ENCODE peak calls at places on chromosomes 13 and 19, in seven cellular contexts. Q, E, W, N, R, D and Y are unnamed samples.

GRCh38 chr19:18612772-18613588 is at the start of gene TMEM59L:
- ATAC-seq in W (no peak), R (peak; percentile 85), N (no peak), E (peak; percentile 39), D (peak; percentile 18), Q (peak; percentile 6), Y (peak; percentile 60)

GRCh38 chr19:54149021-54149812 is 10.3 kb downstream of the LENG1 start:
- ATAC-seq in E (no peak), Q (no peak), W (no peak), D (no peak), N (no peak), R (no peak), Y (no peak)

GRCh38 chr13:103006706-103007426 is 59.4 kb downstream of the SLC10A2 start:
- ATAC-seq in R (no peak), D (no peak), W (no peak), N (no peak), E (no peak), Q (no peak), Y (no peak)

GRCh38 chr13:97344250-97345175 is 89.5 kb upstream of the RAP2A start:
- ATAC-seq in Q (peak; percentile 83), R (peak; percentile 53), W (peak; percentile 67), N (peak; percentile 73), D (peak; percentile 61), E (peak; percentile 87), Y (peak; percentile 63)

GRCh38 chr19:47176071-47176626 is 45.5 kb downstream of the SAE1 start:
- ATAC-seq in N (no peak), E (no peak), D (no peak), R (no peak), Q (no peak), W (peak; percentile 48), Y (no peak)

GRCh38 chr19:33323093-33323820 is 20.9 kb upstream of the CEBPA start:
- ATAC-seq in E (no peak), Q (no peak), W (no peak), R (no peak), D (no peak), N (no peak), Y (no peak)

GRCh38 chr19:50794778-50795664 is 4.8 kb downstream of the ACP4 start:
- ATAC-seq in R (peak; percentile 9), N (peak; percentile 21), E (peak; percentile 27), D (peak; percentile 29), Q (no peak), W (no peak), Y (peak; percentile 9)

GRCh38 chr19:50198431-50199253 is 4.8 kb upstream of the MYH14 start:
- ATAC-seq in Q (no peak), D (no peak), R (no peak), N (no peak), E (peak; percentile 59), W (no peak), Y (no peak)

GRCh38 chr19:8576273-8576993 is 809 bp downstream of the MYO1F start:
- ATAC-seq in D (no peak), E (no peak), R (peak; percentile 16), W (no peak), N (peak; percentile 14), Q (peak; percentile 22), Y (peak; percentile 52)

GRCh38 chr19:6417713-6418561 is 6.7 kb downstream of the KHSRP start:
- ATAC-seq in N (no peak), R (no peak), D (peak; percentile 32), W (peak; percentile 64), E (peak; percentile 87), Q (peak; percentile 61), Y (no peak)

GRCh38 chr13:81458211-81458610 is 1117.3 kb upstream of the SPRY2 start:
- ATAC-seq in E (no peak), Q (no peak), D (no peak), N (no peak), W (no peak), R (no peak), Y (no peak)

GRCh38 chr19:40091205-40092129 is 724 bp upstream of the ZNF780A start:
- ATAC-seq in N (no peak), D (no peak), Q (peak; percentile 18), E (no peak), R (no peak), W (no peak), Y (no peak)

GRCh38 chr19:47430041-47430802 is 10.9 kb upstream of the MEIS3 start:
- ATAC-seq in W (peak; percentile 15), R (peak; percentile 39), D (peak; percentile 43), E (peak; percentile 45), N (peak; percentile 38), Q (peak; percentile 51), Y (peak; percentile 64)

GRCh38 chr13:77016241-77016812 is 10.6 kb downstream of the FBXL3 start:
- ATAC-seq in W (peak; percentile 36), D (no peak), E (peak; percentile 44), Q (no peak), R (no peak), N (no peak), Y (no peak)

GRCh38 chr13:76969488-76970365 is 21.4 kb downstream of the ACOD1 start:
- ATAC-seq in W (no peak), D (no peak), N (no peak), E (no peak), R (no peak), Q (peak; percentile 25), Y (no peak)

GRCh38 chr19:15238639-15239155 is 6.4 kb upstream of the EPHX3 start:
- ATAC-seq in D (peak; percentile 34), R (no peak), W (no peak), N (no peak), Q (no peak), E (peak; percentile 10), Y (no peak)

GRCh38 chr19:48480476-48481190 is 11.5 kb downstream of the CYTH2 start:
- ATAC-seq in E (peak; percentile 78), N (peak; percentile 77), W (peak; percentile 68), D (peak; percentile 37), Q (peak; percentile 72), R (peak; percentile 89), Y (peak; percentile 87)